ENCODE peak calls at places on chromosomes 7 and 10, in eight cellular contexts. Z is left lung, U is uterus, G is GM12865, M is thyroid gland, B is neural progenitor cell, E is choroid plexus epithelial cell, Y is cardiac muscle cell. X is an unnamed sample.
A peak's percentile ranks its signal among the peaks of the same experiment; 100 is the strongest.

GRCh38 chr7:100443096-100443840 is 7.0 kb upstream of the PPP1R35 start:
- DNase-seq in E (no peak), U (no peak), Y (no peak), G (no peak), B (no peak), Z (no peak), M (no peak), X (no peak)

GRCh38 chr7:7745966-7746365 is 27.6 kb upstream of the RPA3 start:
- DNase-seq in Z (no peak), G (no peak), B (no peak), E (no peak), M (no peak), U (no peak), Y (no peak), X (no peak)

GRCh38 chr7:154591544-154591943 is 411.4 kb downstream of the PAXIP1 start:
- DNase-seq in B (no peak), E (no peak), M (no peak), U (no peak), Z (no peak), G (no peak), Y (no peak), X (no peak)

GRCh38 chr7:36486336-36486735 is 96.7 kb downstream of the ANLN start:
- DNase-seq in Y (no peak), M (no peak), U (no peak), E (no peak), Z (no peak), G (no peak), B (no peak), X (no peak)

GRCh38 chr7:150937848-150938561 is 40.1 kb downstream of the KCNH2 start:
- DNase-seq in Y (peak; percentile 64), Z (peak; percentile 34), B (peak; percentile 61), U (no peak), E (peak; percentile 36), G (no peak), M (peak; percentile 17), X (peak; percentile 74)

GRCh38 chr7:157529768-157530560 is 193.2 kb downstream of the DNAJB6 start:
- DNase-seq in Z (no peak), G (no peak), M (no peak), E (no peak), Y (no peak), U (no peak), B (no peak), X (no peak)

GRCh38 chr7:114931656-114932011 is 9.7 kb downstream of the MDFIC start:
- DNase-seq in G (peak; percentile 89), Z (no peak), Y (no peak), U (no peak), B (no peak), M (no peak), E (no peak), X (no peak)

GRCh38 chr7:80443336-80443735 is 68.5 kb downstream of the GNAT3 start:
- DNase-seq in M (no peak), U (no peak), B (no peak), E (peak; percentile 58), G (no peak), Z (no peak), Y (peak; percentile 19), X (no peak)

GRCh38 chr10:122531935-122532334 is 28.6 kb upstream of the DMBT1 start:
- DNase-seq in E (no peak), M (peak; percentile 10), U (no peak), Y (no peak), G (no peak), B (no peak), Z (peak; percentile 58), X (no peak)

GRCh38 chr10:29725133-29725720 is 90.5 kb upstream of the SVIL start:
- DNase-seq in B (no peak), E (no peak), Z (peak; percentile 40), U (no peak), G (no peak), M (peak; percentile 13), Y (peak; percentile 63), X (no peak)

GRCh38 chr10:36675458-36675880 is 449.9 kb upstream of the ANKRD30A start:
- DNase-seq in E (peak; percentile 76), M (no peak), G (no peak), Z (no peak), Y (peak; percentile 35), U (no peak), B (no peak), X (no peak)

GRCh38 chr7:29297194-29297890 is 102.8 kb downstream of the CHN2 start:
- DNase-seq in Z (no peak), M (no peak), U (no peak), E (no peak), Y (no peak), B (peak; percentile 49), G (peak; percentile 28), X (no peak)

GRCh38 chr10:117503886-117504205 is 38.7 kb upstream of the EMX2 start:
- DNase-seq in G (no peak), Y (no peak), U (no peak), B (no peak), Z (no peak), E (no peak), M (no peak), X (no peak)

GRCh38 chr7:70632400-70632799 is 499.5 kb upstream of the GALNT17 start:
- DNase-seq in U (no peak), M (no peak), Z (no peak), G (no peak), Y (no peak), E (no peak), B (no peak), X (no peak)

GRCh38 chr10:108615576-108616320 is 1307.6 kb downstream of the XPNPEP1 start:
- DNase-seq in Z (no peak), G (no peak), U (no peak), Y (no peak), B (peak; percentile 55), E (no peak), M (no peak), X (no peak)

GRCh38 chr7:129557686-129558481 is 53.6 kb upstream of the NRF1 start:
- DNase-seq in M (no peak), Z (no peak), G (no peak), E (no peak), Y (no peak), U (no peak), B (no peak), X (no peak)

GRCh38 chr10:122013311-122013780 is 24.4 kb downstream of the TACC2 start:
- DNase-seq in B (no peak), U (no peak), M (peak; percentile 33), G (no peak), Z (no peak), E (no peak), Y (no peak), X (no peak)

GRCh38 chr10:109987413-109987812 is 20.4 kb upstream of the ADD3 start:
- DNase-seq in Z (no peak), B (no peak), M (no peak), U (no peak), Y (peak; percentile 81), G (no peak), E (peak; percentile 85), X (no peak)

GRCh38 chr10:105545101-105545500 is 904.0 kb downstream of the SORCS3 start:
- DNase-seq in B (no peak), E (no peak), Z (no peak), U (no peak), Y (no peak), G (no peak), M (no peak), X (no peak)

GRCh38 chr7:115198143-115198542 is 276.2 kb downstream of the MDFIC start:
- DNase-seq in M (no peak), E (peak; percentile 81), G (no peak), B (no peak), Y (peak; percentile 19), Z (no peak), U (no peak), X (no peak)

GRCh38 chr7:97499204-97499603 is 232.7 kb upstream of the TAC1 start:
- DNase-seq in E (peak; percentile 4), B (peak; percentile 48), M (no peak), G (peak; percentile 46), U (no peak), Z (no peak), Y (peak; percentile 20), X (peak; percentile 20)

GRCh38 chr7:115009139-115009538 is 87.2 kb downstream of the MDFIC start:
- DNase-seq in M (no peak), Y (no peak), E (no peak), G (peak; percentile 30), U (no peak), Z (no peak), B (no peak), X (no peak)

GRCh38 chr7:148382585-148382984 is 208.0 kb upstream of the C7orf33 start:
- DNase-seq in U (no peak), B (no peak), G (no peak), Y (no peak), M (peak; percentile 63), Z (no peak), E (no peak), X (no peak)

GRCh38 chr7:124030964-124031363 is 1.9 kb downstream of the TMEM229A start:
- DNase-seq in G (no peak), Y (no peak), U (no peak), Z (no peak), B (no peak), M (no peak), E (no peak), X (no peak)
- H3K4me3 ChIP-seq in G (no peak overlapping the region), Y (no peak overlapping the region), U (no peak overlapping the region), Z (no peak overlapping the region), B (no peak overlapping the region), M (no peak overlapping the region), E (no peak overlapping the region), X (no peak overlapping the region)

GRCh38 chr7:106639476-106640334 is 21.3 kb downstream of the CCDC71L start:
- DNase-seq in G (no peak), M (no peak), Z (no peak), E (no peak), U (no peak), Y (no peak), B (no peak), X (no peak)
- H3K4me3 ChIP-seq in G (no peak overlapping the region), M (no peak overlapping the region), Z (no peak overlapping the region), E (no peak overlapping the region), U (no peak overlapping the region), Y (no peak overlapping the region), B (no peak overlapping the region), X (no peak overlapping the region)

GRCh38 chr7:412731-413356 is 106.8 kb downstream of the PDGFA start:
- DNase-seq in G (no peak), Y (no peak), E (no peak), Z (peak; percentile 9), B (no peak), M (no peak), U (no peak), X (no peak)
- H3K4me3 ChIP-seq in G (no peak overlapping the region), Y (no peak overlapping the region), E (no peak overlapping the region), Z (no peak overlapping the region), B (no peak overlapping the region), M (no peak overlapping the region), U (no peak overlapping the region), X (no peak overlapping the region)

GRCh38 chr7:137302075-137302474 is 41.5 kb downstream of the PTN start:
- DNase-seq in U (no peak), Y (no peak), M (no peak), E (no peak), B (no peak), Z (no peak), G (no peak), X (no peak)

DNA sequence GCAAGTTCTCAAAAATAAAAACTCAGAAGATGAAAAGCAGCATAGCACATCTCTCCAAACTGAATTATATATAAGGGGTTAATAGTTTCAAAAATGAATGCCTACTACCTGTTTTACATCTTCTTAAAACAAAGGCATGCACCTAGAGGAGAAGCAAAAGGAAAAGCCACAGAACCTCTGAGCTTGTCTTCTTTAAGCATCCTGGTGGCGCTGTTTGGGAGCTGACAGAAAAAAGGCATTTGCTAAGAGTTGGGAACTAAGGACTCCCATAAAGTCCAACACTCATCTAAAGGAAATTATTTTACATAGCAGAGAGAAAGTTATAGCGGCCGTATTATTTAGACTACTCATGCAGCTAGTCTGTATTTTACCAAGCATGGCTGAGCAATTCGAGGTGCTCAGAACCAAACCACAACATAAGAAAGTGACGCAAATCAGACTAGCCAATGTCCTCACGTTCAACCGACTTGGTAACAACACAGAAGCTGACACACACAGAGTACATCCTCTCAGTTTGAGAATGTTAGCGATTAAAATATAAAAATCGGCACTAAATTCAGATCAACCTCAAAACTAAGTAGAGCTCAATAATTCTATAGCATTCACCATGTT is 38.8 kb downstream of the PTN start:
- DNase-seq in G (no peak), U (no peak), M (no peak), B (peak; percentile 10), Z (no peak), Y (peak; percentile 59), E (no peak), X (no peak)
- H3K4me3 ChIP-seq in G (no peak overlapping the region), U (no peak overlapping the region), M (no peak overlapping the region), B (no peak overlapping the region), Z (no peak overlapping the region), Y (no peak overlapping the region), E (no peak overlapping the region), X (no peak overlapping the region)